ENCODE peak calls at places on chromosomes 13 and 19, in nine cellular contexts. One of them, this sample, is unnamed.

GRCh38 chr13:39900106-39900750 is 244.8 kb downstream of the COG6 start:
- DNase-seq in osteoblast: no peak
- DNase-seq in NCI-H1436: no peak
- DNase-seq in left cardiac atrium: no peak
- DNase-seq in dorsolateral prefrontal cortex: no peak
- DNase-seq in NCI-H1417: no peak
- DNase-seq in adrenal gland: no peak
- DNase-seq in GM20000: no peak
- DNase-seq in posterior cingulate gyrus: no peak
- DNase-seq in this sample: no peak

GRCh38 chr19:19458110-19458816 is 52.8 kb downstream of the GATAD2A start:
- DNase-seq in osteoblast: no peak
- DNase-seq in NCI-H1436: no peak
- DNase-seq in left cardiac atrium: no peak
- DNase-seq in dorsolateral prefrontal cortex: no peak
- DNase-seq in NCI-H1417: no peak
- DNase-seq in adrenal gland: no peak
- DNase-seq in GM20000: no peak
- DNase-seq in posterior cingulate gyrus: no peak
- DNase-seq in this sample: no peak

GRCh38 chr13:100159584-100159983 is 70.7 kb downstream of the PCCA start:
- DNase-seq in osteoblast: no peak
- DNase-seq in NCI-H1436: no peak
- DNase-seq in left cardiac atrium: no peak
- DNase-seq in dorsolateral prefrontal cortex: no peak
- DNase-seq in NCI-H1417: no peak
- DNase-seq in adrenal gland: no peak
- DNase-seq in GM20000: no peak
- DNase-seq in posterior cingulate gyrus: no peak
- DNase-seq in this sample: no peak

GRCh38 chr19:18020212-18021067 is 12.5 kb downstream of the ARRDC2 start:
- DNase-seq in osteoblast: peak; percentile 93
- DNase-seq in NCI-H1436: no peak
- DNase-seq in left cardiac atrium: peak; percentile 94
- DNase-seq in dorsolateral prefrontal cortex: peak; percentile 89
- DNase-seq in NCI-H1417: no peak
- DNase-seq in adrenal gland: peak; percentile 75
- DNase-seq in GM20000: no peak
- DNase-seq in posterior cingulate gyrus: peak; percentile 85
- DNase-seq in this sample: no peak

GRCh38 chr19:48861313-48861712 is 7.1 kb downstream of the PLEKHA4 start:
- DNase-seq in osteoblast: no peak
- DNase-seq in NCI-H1436: no peak
- DNase-seq in left cardiac atrium: no peak
- DNase-seq in dorsolateral prefrontal cortex: no peak
- DNase-seq in NCI-H1417: no peak
- DNase-seq in adrenal gland: no peak
- DNase-seq in GM20000: no peak
- DNase-seq in posterior cingulate gyrus: no peak
- DNase-seq in this sample: no peak

GRCh38 chr19:38266981-38267597 is 2.7 kb downstream of the SPINT2 start:
- DNase-seq in osteoblast: peak; percentile 94
- DNase-seq in NCI-H1436: no peak
- DNase-seq in left cardiac atrium: no peak
- DNase-seq in dorsolateral prefrontal cortex: no peak
- DNase-seq in NCI-H1417: no peak
- DNase-seq in adrenal gland: no peak
- DNase-seq in GM20000: no peak
- DNase-seq in posterior cingulate gyrus: no peak
- DNase-seq in this sample: no peak

GRCh38 chr19:58059003-58059671 is at the start of gene ZNF135:
- DNase-seq in osteoblast: peak; percentile 100
- DNase-seq in NCI-H1436: peak; percentile 39
- DNase-seq in left cardiac atrium: peak; percentile 93
- DNase-seq in dorsolateral prefrontal cortex: peak; percentile 76
- DNase-seq in NCI-H1417: peak; percentile 54
- DNase-seq in adrenal gland: peak; percentile 74
- DNase-seq in GM20000: no peak
- DNase-seq in posterior cingulate gyrus: peak; percentile 76
- DNase-seq in this sample: no peak

GRCh38 chr19:38928406-38929001 is 2.1 kb downstream of the SARS2 start:
- DNase-seq in osteoblast: peak; percentile 41
- DNase-seq in NCI-H1436: no peak
- DNase-seq in left cardiac atrium: no peak
- DNase-seq in dorsolateral prefrontal cortex: no peak
- DNase-seq in NCI-H1417: no peak
- DNase-seq in adrenal gland: no peak
- DNase-seq in GM20000: no peak
- DNase-seq in posterior cingulate gyrus: no peak
- DNase-seq in this sample: no peak

GRCh38 chr19:49389406-49389805 is 1.4 kb downstream of the KASH5 start:
- DNase-seq in osteoblast: peak; percentile 37
- DNase-seq in NCI-H1436: no peak
- DNase-seq in left cardiac atrium: no peak
- DNase-seq in dorsolateral prefrontal cortex: no peak
- DNase-seq in NCI-H1417: no peak
- DNase-seq in adrenal gland: no peak
- DNase-seq in GM20000: no peak
- DNase-seq in posterior cingulate gyrus: no peak
- DNase-seq in this sample: no peak

GRCh38 chr13:107069107-107069776 is 501.3 kb upstream of the ARGLU1 start:
- DNase-seq in osteoblast: no peak
- DNase-seq in NCI-H1436: no peak
- DNase-seq in left cardiac atrium: no peak
- DNase-seq in dorsolateral prefrontal cortex: no peak
- DNase-seq in NCI-H1417: no peak
- DNase-seq in adrenal gland: no peak
- DNase-seq in GM20000: no peak
- DNase-seq in posterior cingulate gyrus: no peak
- DNase-seq in this sample: no peak

GRCh38 chr19:41649827-41650226 is 23.0 kb upstream of the CEACAM4 start:
- DNase-seq in osteoblast: peak; percentile 65
- DNase-seq in NCI-H1436: no peak
- DNase-seq in left cardiac atrium: no peak
- DNase-seq in dorsolateral prefrontal cortex: no peak
- DNase-seq in NCI-H1417: no peak
- DNase-seq in adrenal gland: no peak
- DNase-seq in GM20000: no peak
- DNase-seq in posterior cingulate gyrus: no peak
- DNase-seq in this sample: no peak

GRCh38 chr13:27183561-27184147 is 12.0 kb upstream of the USP12 start:
- DNase-seq in osteoblast: no peak
- DNase-seq in NCI-H1436: no peak
- DNase-seq in left cardiac atrium: no peak
- DNase-seq in dorsolateral prefrontal cortex: no peak
- DNase-seq in NCI-H1417: no peak
- DNase-seq in adrenal gland: no peak
- DNase-seq in GM20000: no peak
- DNase-seq in posterior cingulate gyrus: no peak
- DNase-seq in this sample: no peak

GRCh38 chr19:38425810-38426466 is at the start of gene RASGRP4:
- DNase-seq in osteoblast: peak; percentile 58
- DNase-seq in NCI-H1436: no peak
- DNase-seq in left cardiac atrium: peak; percentile 38
- DNase-seq in dorsolateral prefrontal cortex: no peak
- DNase-seq in NCI-H1417: no peak
- DNase-seq in adrenal gland: no peak
- DNase-seq in GM20000: peak; percentile 56
- DNase-seq in posterior cingulate gyrus: no peak
- DNase-seq in this sample: no peak

GRCh38 chr13:46521921-46522691 is 30.9 kb upstream of the LRCH1 start:
- DNase-seq in osteoblast: no peak
- DNase-seq in NCI-H1436: no peak
- DNase-seq in left cardiac atrium: no peak
- DNase-seq in dorsolateral prefrontal cortex: no peak
- DNase-seq in NCI-H1417: no peak
- DNase-seq in adrenal gland: no peak
- DNase-seq in GM20000: no peak
- DNase-seq in posterior cingulate gyrus: no peak
- DNase-seq in this sample: no peak

GRCh38 chr19:591099-591958 is 1.6 kb downstream of the HCN2 start:
- DNase-seq in osteoblast: peak; percentile 96
- DNase-seq in NCI-H1436: no peak
- DNase-seq in left cardiac atrium: no peak
- DNase-seq in dorsolateral prefrontal cortex: no peak
- DNase-seq in NCI-H1417: no peak
- DNase-seq in adrenal gland: no peak
- DNase-seq in GM20000: no peak
- DNase-seq in posterior cingulate gyrus: no peak
- DNase-seq in this sample: no peak

GRCh38 chr19:57829316-57829715 is 783 bp upstream of the ZNF587B start:
- DNase-seq in osteoblast: no peak
- DNase-seq in NCI-H1436: no peak
- DNase-seq in left cardiac atrium: no peak
- DNase-seq in dorsolateral prefrontal cortex: no peak
- DNase-seq in NCI-H1417: no peak
- DNase-seq in adrenal gland: no peak
- DNase-seq in GM20000: no peak
- DNase-seq in posterior cingulate gyrus: no peak
- DNase-seq in this sample: no peak

GRCh38 chr13:50989476-50989875 is 79.9 kb downstream of the RNASEH2B start:
- DNase-seq in osteoblast: no peak
- DNase-seq in NCI-H1436: no peak
- DNase-seq in left cardiac atrium: no peak
- DNase-seq in dorsolateral prefrontal cortex: no peak
- DNase-seq in NCI-H1417: no peak
- DNase-seq in adrenal gland: no peak
- DNase-seq in GM20000: no peak
- DNase-seq in posterior cingulate gyrus: no peak
- DNase-seq in this sample: no peak

GRCh38 chr19:55393362-55393761 is 7.6 kb downstream of the RPL28 start:
- DNase-seq in osteoblast: peak; percentile 41
- DNase-seq in NCI-H1436: no peak
- DNase-seq in left cardiac atrium: no peak
- DNase-seq in dorsolateral prefrontal cortex: no peak
- DNase-seq in NCI-H1417: no peak
- DNase-seq in adrenal gland: no peak
- DNase-seq in GM20000: no peak
- DNase-seq in posterior cingulate gyrus: no peak
- DNase-seq in this sample: no peak

GRCh38 chr19:49125025-49125731 is 5.8 kb downstream of the PPFIA3 start:
- DNase-seq in osteoblast: peak; percentile 66
- DNase-seq in NCI-H1436: no peak
- DNase-seq in left cardiac atrium: no peak
- DNase-seq in dorsolateral prefrontal cortex: no peak
- DNase-seq in NCI-H1417: no peak
- DNase-seq in adrenal gland: no peak
- DNase-seq in GM20000: no peak
- DNase-seq in posterior cingulate gyrus: no peak
- DNase-seq in this sample: no peak

This sample was measured in NCI-H2107.